ENCODE peak calls at places on chromosomes 4 and X, in seven cellular contexts. W is fibroblast of pulmonary artery, X is astrocyte of the spinal cord, H is colonic mucosa, S is esophagus muscularis mucosa, P is GM23338, Z is GM12864. N is an unnamed sample.

GRCh38 chr4:84691170-84691691 is 108.3 kb downstream of the CDS1 start:
- DNase-seq in W (peak), X (peak), H (no peak), S (no peak), P (peak), Z (no peak), N (peak)

GRCh38 chrX:73563740-73564073 is 710 bp downstream of the CHIC1 start:
- DNase-seq in W (peak), X (peak), H (no peak), S (no peak), P (no peak), Z (no peak), N (peak)

GRCh38 chr4:13164783-13165371 is 319.3 kb downstream of the RAB28 start:
- DNase-seq in W (no peak), X (no peak), H (no peak), S (no peak), P (no peak), Z (no peak), N (no peak)

GRCh38 chr4:145216532-145216931 is 36.1 kb upstream of the OTUD4 start:
- DNase-seq in W (peak), X (peak), H (no peak), S (no peak), P (peak), Z (no peak), N (peak)

GRCh38 chr4:40199999-40200880 is 3.4 kb downstream of the RHOH start:
- DNase-seq in W (no peak), X (peak), H (no peak), S (no peak), P (no peak), Z (peak), N (peak)

GRCh38 chrX:148938348-148938747 is 437.9 kb downstream of the AFF2 start:
- DNase-seq in W (no peak), X (no peak), H (no peak), S (no peak), P (no peak), Z (no peak), N (no peak)

GRCh38 chr4:126344472-126344871 is 1029.7 kb downstream of the FAT4 start:
- DNase-seq in W (no peak), X (no peak), H (no peak), S (no peak), P (no peak), Z (no peak), N (no peak)

GRCh38 chrX:80808160-80808735 is 1.4 kb downstream of the BRWD3 start:
- DNase-seq in W (peak), X (peak), H (peak), S (no peak), P (peak), Z (peak), N (peak)

GRCh38 chrX:1451676-1452496 is 823 bp downstream of the ASMTL start:
- DNase-seq in W (no peak), X (no peak), H (peak), S (peak), P (no peak), Z (no peak), N (no peak)

GRCh38 chrX:1452497-1453389 is at the start of gene ASMTL:
- DNase-seq in W (peak), X (peak), H (peak), S (peak), P (peak), Z (peak), N (peak)

GRCh38 chrX:1450381-1451161 is 2.1 kb downstream of the ASMTL start:
- DNase-seq in W (no peak), X (no peak), H (no peak), S (no peak), P (no peak), Z (no peak), N (no peak)

GRCh38 chrX:1449581-1450149 is 3.0 kb downstream of the ASMTL start:
- DNase-seq in W (no peak), X (no peak), H (no peak), S (peak), P (no peak), Z (no peak), N (no peak)

DNA sequence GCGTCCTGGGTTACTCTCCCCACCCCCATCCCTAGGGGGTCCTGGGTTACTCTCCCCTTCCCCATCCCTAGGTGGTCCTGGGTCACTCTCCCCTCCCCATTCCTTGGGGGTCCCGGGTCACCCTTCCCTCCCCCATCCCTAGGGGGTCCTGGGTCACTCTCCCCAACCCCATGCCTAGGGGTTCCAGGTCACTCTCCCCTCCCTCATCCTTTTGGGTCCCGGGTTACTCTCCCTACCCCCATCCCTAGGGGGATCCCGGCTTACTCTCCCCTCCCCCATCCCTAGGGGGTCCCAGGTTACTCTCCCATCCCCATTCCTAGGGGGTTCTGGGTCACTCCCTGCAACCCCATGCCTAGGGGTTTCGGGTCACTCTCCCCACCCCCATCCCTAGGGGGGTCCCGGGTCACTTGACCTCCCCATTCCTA is 1.4 kb downstream of the ASMTL start:
- DNase-seq in W (no peak), X (no peak), H (no peak), S (peak), P (no peak), Z (no peak), N (no peak)
- H3K4me3 ChIP-seq in W (peak), X (no peak), H (no peak), S (peak), P (peak), Z (peak), N (peak)

GRCh38 chrX:119692241-119693031 is 532 bp downstream of the SEPTIN6 start:
- DNase-seq in W (peak), X (peak), H (peak), S (no peak), P (no peak), Z (no peak), N (peak)
- TF ChIP-seq CTCF in W (peak), X (no peak), H (no peak), S (no peak), P (no peak), Z (peak), N (no peak)

DNA sequence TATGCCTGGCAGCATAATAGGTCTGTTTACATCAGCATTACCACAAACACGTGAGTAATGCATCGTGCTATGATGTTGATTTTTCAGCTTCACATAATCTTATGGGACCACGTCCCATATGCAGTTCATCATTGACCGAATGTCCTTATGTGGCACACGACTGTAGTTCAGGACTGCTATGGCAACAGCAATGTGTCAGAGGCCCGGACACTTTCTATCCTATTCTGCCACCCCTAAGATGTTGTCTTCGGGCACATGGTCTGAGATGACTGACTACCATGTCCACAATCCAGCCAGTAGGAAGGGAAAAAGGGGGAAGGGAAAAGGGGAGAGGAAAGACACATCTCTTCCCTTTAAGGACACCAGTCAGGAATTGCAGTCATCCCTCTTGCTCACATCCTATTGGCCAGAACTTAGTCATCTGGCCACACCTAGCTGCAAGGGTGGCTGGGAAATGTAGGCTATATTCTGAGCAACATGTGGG is 196.0 kb upstream of the RBPJ start:
- DNase-seq in W (no peak), X (no peak), H (no peak), S (no peak), P (peak), Z (no peak), N (peak)
- H3K4me3 ChIP-seq in W (no peak), X (no peak), H (no peak), S (no peak), P (no peak), Z (no peak), N (no peak)

GRCh38 chrX:116657071-116657470 is 194.3 kb upstream of the CT83 start:
- DNase-seq in W (no peak), X (no peak), H (no peak), S (no peak), P (no peak), Z (no peak), N (no peak)
- TF ChIP-seq CTCF in W (no peak), X (no peak), H (no peak), S (no peak), P (no peak), Z (no peak), N (no peak)

GRCh38 chr4:152998861-152999260 is 62.7 kb downstream of the FHDC1 start:
- DNase-seq in W (no peak), X (no peak), H (no peak), S (no peak), P (no peak), Z (no peak), N (no peak)

GRCh38 chr4:152996101-152996500 is 60.0 kb downstream of the FHDC1 start:
- DNase-seq in W (no peak), X (no peak), H (no peak), S (no peak), P (no peak), Z (no peak), N (no peak)

GRCh38 chr4:152997771-152998487 is 61.8 kb downstream of the FHDC1 start:
- DNase-seq in W (no peak), X (no peak), H (no peak), S (no peak), P (no peak), Z (no peak), N (no peak)

GRCh38 chr4:152997235-152997735 is 61.2 kb downstream of the FHDC1 start:
- DNase-seq in W (no peak), X (no peak), H (no peak), S (no peak), P (no peak), Z (no peak), N (no peak)

GRCh38 chr4:152996672-152997071 is 60.5 kb downstream of the FHDC1 start:
- DNase-seq in W (no peak), X (no peak), H (no peak), S (no peak), P (no peak), Z (no peak), N (no peak)
- H3K4me3 ChIP-seq in W (no peak), X (no peak), H (no peak), S (no peak), P (no peak), Z (no peak), N (no peak)

DNA sequence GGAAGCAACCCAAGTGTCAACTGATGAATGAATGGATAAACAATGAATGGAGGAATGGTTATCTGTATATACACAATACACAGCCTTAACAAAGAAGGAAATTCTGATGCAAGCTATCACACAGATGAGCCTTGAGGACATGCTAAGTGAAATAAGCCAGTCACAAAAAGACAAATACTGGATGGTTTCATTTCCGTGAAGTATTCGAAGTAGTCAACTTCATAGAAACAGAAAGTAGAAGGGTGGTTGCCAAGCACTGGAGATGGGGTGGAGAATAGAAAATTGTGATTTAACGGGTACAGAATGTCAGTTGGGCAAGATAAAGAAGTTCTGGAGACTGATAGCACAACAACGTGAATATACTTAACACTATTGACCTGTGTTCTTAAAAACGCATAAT is 28.2 kb downstream of the CENPU start:
- DNase-seq in W (no peak), X (no peak), H (no peak), S (no peak), P (no peak), Z (no peak), N (no peak)
- TF ChIP-seq CTCF in W (no peak), X (no peak), H (no peak), S (no peak), P (no peak), Z (no peak), N (no peak)